ENCODE peak calls at places on chromosome 2, in ten cellular contexts. B, C, J, R, U, Q, L, S, M and T are unnamed samples.

GRCh38 chr2:120734930-120735611 is 597 bp upstream of the GLI2 start:
- DNase-seq in B (no peak), C (no peak), J (no peak), R (no peak), U (no peak), Q (no peak), L (no peak), S (no peak), M (no peak), T (peak; percentile 61)

GRCh38 chr2:72013726-72014125 is 133.9 kb downstream of the CYP26B1 start:
- DNase-seq in B (no peak), C (no peak), J (no peak), R (peak; percentile 9), U (no peak), Q (no peak), L (no peak), S (no peak), M (no peak), T (no peak)

GRCh38 chr2:133885847-133886246 is 317.6 kb upstream of the NCKAP5 start:
- DNase-seq in B (no peak), C (no peak), J (no peak), R (peak; percentile 16), U (no peak), Q (no peak), L (no peak), S (no peak), M (no peak), T (no peak)

GRCh38 chr2:229445501-229446294 is 174.6 kb upstream of the PID1 start:
- DNase-seq in B (no peak), C (no peak), J (no peak), R (peak; percentile 52), U (no peak), Q (no peak), L (no peak), S (no peak), M (peak; percentile 39), T (peak; percentile 81)

GRCh38 chr2:14051401-14051800 is 581.1 kb upstream of the LRATD1 start:
- DNase-seq in B (no peak), C (no peak), J (peak; percentile 94), R (no peak), U (no peak), Q (no peak), L (no peak), S (no peak), M (no peak), T (no peak)

GRCh38 chr2:170965446-170966225 is 36.6 kb downstream of the GORASP2 start:
- DNase-seq in B (no peak), C (no peak), J (no peak), R (no peak), U (no peak), Q (no peak), L (no peak), S (no peak), M (no peak), T (no peak)

GRCh38 chr2:240561325-240561971 is 1.3 kb downstream of the DUSP28 start:
- DNase-seq in B (peak; percentile 38), C (no peak), J (no peak), R (peak; percentile 23), U (no peak), Q (no peak), L (no peak), S (no peak), M (no peak), T (no peak)

GRCh38 chr2:40286721-40287120 is 165.2 kb downstream of the SLC8A1 start:
- DNase-seq in B (no peak), C (no peak), J (no peak), R (no peak), U (no peak), Q (no peak), L (no peak), S (peak; percentile 14), M (no peak), T (no peak)

GRCh38 chr2:26847663-26848335 is at the start of gene DPYSL5:
- DNase-seq in B (peak; percentile 40), C (no peak), J (peak; percentile 43), R (no peak), U (no peak), Q (peak; percentile 77), L (no peak), S (peak; percentile 94), M (no peak), T (no peak)

GRCh38 chr2:240615830-240616547 is 9.3 kb upstream of the GPR35 start:
- DNase-seq in B (no peak), C (peak; percentile 42), J (no peak), R (no peak), U (no peak), Q (peak; percentile 63), L (no peak), S (no peak), M (peak; percentile 17), T (peak; percentile 49)

GRCh38 chr2:236576053-236576452 is 6.4 kb downstream of the ACKR3 start:
- DNase-seq in B (no peak), C (no peak), J (no peak), R (no peak), U (no peak), Q (no peak), L (no peak), S (no peak), M (no peak), T (no peak)

GRCh38 chr2:177397501-177398289 is 5.1 kb downstream of the AGPS start:
- DNase-seq in B (no peak), C (no peak), J (peak; percentile 22), R (no peak), U (no peak), Q (no peak), L (no peak), S (no peak), M (peak; percentile 27), T (no peak)

GRCh38 chr2:69253893-69254292 is 133.1 kb downstream of the GFPT1 start:
- DNase-seq in B (no peak), C (no peak), J (peak; percentile 3), R (peak; percentile 70), U (no peak), Q (no peak), L (no peak), S (no peak), M (peak; percentile 37), T (peak; percentile 89)

GRCh38 chr2:10835052-10835970 is 22.7 kb upstream of the PDIA6 start:
- DNase-seq in B (peak; percentile 92), C (peak; percentile 82), J (peak; percentile 70), R (peak; percentile 74), U (peak; percentile 65), Q (peak; percentile 86), L (peak; percentile 46), S (peak; percentile 50), M (peak; percentile 77), T (no peak)

GRCh38 chr2:81483254-81483653 is 1178.7 kb upstream of the LRRTM1 start:
- DNase-seq in B (no peak), C (no peak), J (no peak), R (no peak), U (no peak), Q (no peak), L (no peak), S (no peak), M (no peak), T (no peak)